ENCODE peak calls at places on chromosomes 1 and 21, in seven cellular contexts. U is esophagus muscularis mucosa, M is mammary epithelial cell, F is heart right ventricle, N is NT2/D1, E is neuronal stem cell, T is BE2C. Q is an unnamed sample.

GRCh38 chr21:43355925-43356289 is 71.0 kb downstream of the SIK1 start:
- DNase-seq in U (no peak), M (no peak), F (peak; percentile 6), N (no peak), E (no peak), T (no peak), Q (no peak)

GRCh38 chr1:209741198-209741597 is 14.7 kb upstream of the TRAF3IP3 start:
- DNase-seq in U (no peak), M (no peak), F (no peak), N (no peak), E (no peak), T (no peak), Q (no peak)

GRCh38 chr1:21804536-21804935 is 7.5 kb upstream of the LDLRAD2 start:
- DNase-seq in U (no peak), M (no peak), F (no peak), N (no peak), E (no peak), T (no peak), Q (no peak)

GRCh38 chr1:242579528-242580235 is 55.2 kb upstream of the PLD5 start:
- DNase-seq in U (no peak), M (no peak), F (no peak), N (no peak), E (no peak), T (no peak), Q (no peak)

GRCh38 chr1:53025034-53025777 is 36.8 kb upstream of the PODN start:
- DNase-seq in U (no peak), M (no peak), F (peak; percentile 21), N (no peak), E (no peak), T (no peak), Q (peak; percentile 33)

GRCh38 chr1:49364676-49365075 is 588.0 kb upstream of the BEND5 start:
- DNase-seq in U (no peak), M (peak; percentile 70), F (no peak), N (no peak), E (no peak), T (no peak), Q (no peak)

GRCh38 chr1:22177354-22178003 is 34.6 kb upstream of the WNT4 start:
- DNase-seq in U (no peak), M (peak; percentile 67), F (no peak), N (no peak), E (no peak), T (no peak), Q (no peak)

GRCh38 chr21:26140185-26140584 is 30.4 kb downstream of the APP start:
- DNase-seq in U (no peak), M (peak; percentile 90), F (peak; percentile 30), N (no peak), E (no peak), T (no peak), Q (no peak)

GRCh38 chr1:3247521-3248031 is 178.6 kb downstream of the PRDM16 start:
- DNase-seq in U (no peak), M (peak; percentile 2), F (no peak), N (no peak), E (no peak), T (no peak), Q (peak; percentile 89)

GRCh38 chr21:46202592-46203202 is 18.4 kb upstream of the SPATC1L start:
- DNase-seq in U (no peak), M (no peak), F (no peak), N (peak; percentile 87), E (no peak), T (no peak), Q (no peak)

GRCh38 chr1:240169188-240169587 is 77.5 kb downstream of the FMN2 start:
- DNase-seq in U (no peak), M (no peak), F (no peak), N (no peak), E (no peak), T (no peak), Q (no peak)

GRCh38 chr1:201495447-201496295 is 11.3 kb downstream of the CSRP1 start:
- DNase-seq in U (no peak), M (no peak), F (peak; percentile 82), N (no peak), E (no peak), T (peak; percentile 86), Q (no peak)

GRCh38 chr1:85295006-85295431 is 18.6 kb upstream of the BCL10 start:
- DNase-seq in U (no peak), M (peak; percentile 97), F (no peak), N (no peak), E (no peak), T (no peak), Q (no peak)

GRCh38 chr1:153305682-153306081 is 7.1 kb downstream of the PGLYRP3 start:
- DNase-seq in U (peak; percentile 72), M (no peak), F (no peak), N (no peak), E (no peak), T (no peak), Q (peak; percentile 1)

GRCh38 chr1:64172458-64172983 is 30.9 kb upstream of the UBE2U start:
- DNase-seq in U (no peak), M (no peak), F (no peak), N (no peak), E (no peak), T (peak; percentile 31), Q (no peak)

GRCh38 chr1:38154089-38154470 is 107.5 kb upstream of the POU3F1 start:
- DNase-seq in U (no peak), M (no peak), F (no peak), N (no peak), E (no peak), T (no peak), Q (no peak)

GRCh38 chr1:83901547-83902155 is 97.3 kb downstream of the TTLL7 start:
- DNase-seq in U (no peak), M (peak; percentile 84), F (no peak), N (no peak), E (no peak), T (no peak), Q (no peak)

GRCh38 chr1:151516031-151516511 is 4.9 kb downstream of the CGN start:
- DNase-seq in U (no peak), M (peak; percentile 28), F (no peak), N (no peak), E (no peak), T (no peak), Q (peak; percentile 45)

GRCh38 chr1:201503397-201504176 is 3.3 kb downstream of the CSRP1 start:
- DNase-seq in U (no peak), M (peak; percentile 92), F (no peak), N (peak; percentile 79), E (no peak), T (no peak), Q (peak; percentile 75)

GRCh38 chr1:202964755-202965440 is 2.2 kb downstream of the CYB5R1 start:
- DNase-seq in U (no peak), M (peak; percentile 38), F (no peak), N (no peak), E (no peak), T (peak; percentile 61), Q (no peak)

GRCh38 chr1:25118554-25118953 is 113.7 kb downstream of the SYF2 start:
- DNase-seq in U (no peak), M (no peak), F (no peak), N (no peak), E (no peak), T (no peak), Q (no peak)

DNA sequence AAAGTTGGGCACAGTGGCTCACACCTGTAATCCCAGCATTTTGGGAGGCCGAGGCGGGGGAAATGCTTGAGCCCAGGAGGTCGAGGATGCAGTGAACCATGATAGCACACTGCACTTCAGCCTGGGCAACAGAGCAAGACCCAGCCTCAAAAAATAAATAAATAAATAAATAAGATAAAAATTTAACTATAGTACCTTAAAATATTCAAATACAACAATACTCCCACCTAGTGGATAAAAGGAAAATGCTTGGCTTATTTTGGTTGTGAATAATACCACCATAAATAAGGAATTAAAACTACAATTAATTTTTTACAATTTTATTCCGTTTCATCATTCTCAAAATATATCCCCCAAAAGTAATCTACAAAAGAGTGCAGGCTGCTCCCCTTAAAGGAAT is 8.1 kb downstream of the PSMG1 start:
- DNase-seq in U (no peak), M (no peak), F (no peak), N (no peak), E (no peak), T (no peak), Q (no peak)
- H3K4me3 ChIP-seq in U (no peak overlapping the region), M (no peak overlapping the region), F (no peak overlapping the region), N (no peak overlapping the region), E (no peak overlapping the region), T (no peak overlapping the region), Q (no peak overlapping the region)

DNA sequence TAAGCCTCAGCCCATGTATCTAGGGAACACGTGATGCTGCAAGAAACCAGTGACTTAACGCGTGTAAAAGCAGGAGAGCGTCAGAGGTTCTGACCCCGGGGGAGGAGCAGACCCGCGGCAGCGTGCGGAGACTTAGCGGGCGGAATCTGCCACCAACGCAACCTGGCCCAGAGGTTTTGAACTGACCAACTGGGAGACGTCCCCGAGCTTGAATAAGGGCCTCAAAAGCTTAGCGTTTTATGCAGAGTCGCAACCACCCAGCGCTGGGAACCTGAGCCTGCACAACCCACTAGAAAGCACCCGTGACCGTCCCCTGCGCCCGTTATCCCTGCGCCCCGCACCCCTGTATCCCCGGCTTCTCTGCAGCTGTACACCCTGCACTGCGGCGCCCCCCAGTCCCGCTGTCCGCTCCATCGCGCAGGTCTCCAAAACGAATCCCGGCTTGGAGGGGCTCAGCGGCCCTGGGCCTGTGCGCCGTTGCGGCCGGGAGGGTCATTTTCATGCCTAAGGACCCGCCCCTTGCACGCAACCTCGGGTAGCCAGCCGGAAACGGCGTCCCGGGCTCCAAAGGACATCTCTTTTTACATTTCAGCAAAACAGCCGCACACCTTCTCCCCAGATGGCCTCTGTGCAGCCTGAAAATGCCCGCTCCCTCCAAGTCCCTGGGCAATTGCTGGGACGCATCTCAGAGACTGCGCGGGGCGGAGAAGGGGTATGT is 29.4 kb upstream of the TRIM17 start:
- DNase-seq in U (no peak), M (no peak), F (peak; percentile 50), N (no peak), E (peak; percentile 49), T (peak; percentile 37), Q (peak; percentile 89)
- H3K27me3 ChIP-seq in U (peaks cover 18% of the 10 kb centered on the region), M (peaks cover 3% of the 10 kb centered on the region), F (no peaks in the 10 kb centered on the region), N (peaks cover 72% of the 10 kb centered on the region), E (peaks cover 26% of the 10 kb centered on the region), T (peaks cover 4% of the 10 kb centered on the region), Q (peaks cover 37% of the 10 kb centered on the region)

GRCh38 chr1:109331113-109331512 is 24.3 kb upstream of the MYBPHL start:
- DNase-seq in U (no peak), M (no peak), F (no peak), N (no peak), E (no peak), T (no peak), Q (no peak)

GRCh38 chr1:109338091-109338490 is 31.3 kb upstream of the MYBPHL start:
- DNase-seq in U (peak; percentile 17), M (no peak), F (no peak), N (no peak), E (no peak), T (no peak), Q (no peak)

GRCh38 chr1:109335091-109335490 is 28.3 kb upstream of the MYBPHL start:
- DNase-seq in U (no peak), M (no peak), F (no peak), N (no peak), E (no peak), T (no peak), Q (no peak)
- H3K36me3 ChIP-seq in U (peaks cover 88% of the 10 kb centered on the region), M (peaks cover 3% of the 10 kb centered on the region), F (peaks cover 95% of the 10 kb centered on the region), N (peaks cover 36% of the 10 kb centered on the region), E (peaks cover 21% of the 10 kb centered on the region), T (peaks cover 11% of the 10 kb centered on the region), Q (peaks cover 12% of the 10 kb centered on the region)

DNA sequence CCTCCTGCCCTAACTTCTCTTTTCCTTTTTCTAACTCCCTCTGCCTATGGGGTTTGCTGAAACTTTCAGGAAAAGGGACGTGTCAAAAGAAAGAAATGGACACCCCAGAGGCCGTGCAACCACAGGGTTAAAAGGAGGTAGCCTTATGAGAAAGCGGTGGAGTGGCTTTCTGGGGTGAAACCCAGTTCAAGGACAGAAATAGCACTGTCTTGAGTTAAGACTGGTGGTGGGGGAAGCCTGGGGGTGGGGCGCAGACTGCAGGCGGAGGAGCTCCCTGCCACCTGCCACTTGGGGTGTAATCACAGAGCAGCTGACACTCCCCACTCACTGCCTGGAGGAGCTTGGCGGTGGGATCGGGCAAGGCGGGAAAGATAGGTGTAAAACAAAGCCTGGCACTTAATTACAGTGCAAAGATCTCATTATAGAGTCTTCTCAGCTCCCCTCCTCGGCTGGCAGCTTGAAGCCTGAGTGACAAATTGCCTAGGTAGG is 756 bp upstream of the TLR5 start:
- DNase-seq in U (no peak), M (no peak), F (peak; percentile 21), N (no peak), E (no peak), T (no peak), Q (no peak)
- H3K4me3 ChIP-seq in U (peak overlapping the region; percentile 71), M (no peak overlapping the region), F (peak overlapping the region; percentile 75), N (peak overlapping the region; percentile 38), E (no peak overlapping the region), T (no peak overlapping the region), Q (no peak overlapping the region)